ENCODE peak calls at places on chromosomes 1 and 21, in six cellular contexts. One of them, this sample, is unnamed.

GRCh38 chr1:233586301-233586700 is 27.6 kb upstream of the KCNK1 start:
- DNase-seq in endothelial cell: no peak
- DNase-seq in A549: no peak
- DNase-seq in right lobe of liver: no peak
- DNase-seq in PC-3: no peak
- DNase-seq in OCI-LY7: no peak
- DNase-seq in this sample: no peak

GRCh38 chr1:45815667-45816458 is 12.5 kb downstream of the MAST2 start:
- DNase-seq in endothelial cell: no peak
- DNase-seq in A549: no peak
- DNase-seq in right lobe of liver: no peak
- DNase-seq in PC-3: peak
- DNase-seq in OCI-LY7: no peak
- DNase-seq in this sample: no peak

GRCh38 chr1:214582289-214582891 is 20.6 kb upstream of the CENPF start:
- DNase-seq in endothelial cell: no peak
- DNase-seq in A549: no peak
- DNase-seq in right lobe of liver: no peak
- DNase-seq in PC-3: no peak
- DNase-seq in OCI-LY7: no peak
- DNase-seq in this sample: no peak

GRCh38 chr1:9449106-9449627 is 90.1 kb upstream of the SLC25A33 start:
- DNase-seq in endothelial cell: no peak
- DNase-seq in A549: no peak
- DNase-seq in right lobe of liver: no peak
- DNase-seq in PC-3: no peak
- DNase-seq in OCI-LY7: no peak
- DNase-seq in this sample: no peak

GRCh38 chr1:216325946-216326345 is 97.3 kb downstream of the USH2A start:
- DNase-seq in endothelial cell: no peak
- DNase-seq in A549: no peak
- DNase-seq in right lobe of liver: no peak
- DNase-seq in PC-3: peak
- DNase-seq in OCI-LY7: no peak
- DNase-seq in this sample: no peak

GRCh38 chr1:98813738-98814309 is 152.3 kb downstream of the SNX7 start:
- DNase-seq in endothelial cell: no peak
- DNase-seq in A549: no peak
- DNase-seq in right lobe of liver: no peak
- DNase-seq in PC-3: no peak
- DNase-seq in OCI-LY7: no peak
- DNase-seq in this sample: no peak

GRCh38 chr1:34763142-34763781 is 3.7 kb downstream of the GJB4 start:
- DNase-seq in endothelial cell: no peak
- DNase-seq in A549: peak
- DNase-seq in right lobe of liver: no peak
- DNase-seq in PC-3: peak
- DNase-seq in OCI-LY7: no peak
- DNase-seq in this sample: no peak

GRCh38 chr1:200731654-200732332 is 6.9 kb upstream of the CAMSAP2 start:
- DNase-seq in endothelial cell: no peak
- DNase-seq in A549: no peak
- DNase-seq in right lobe of liver: no peak
- DNase-seq in PC-3: no peak
- DNase-seq in OCI-LY7: no peak
- DNase-seq in this sample: no peak

GRCh38 chr1:179807691-179808485 is 64.8 kb downstream of the FAM163A start:
- DNase-seq in endothelial cell: no peak
- DNase-seq in A549: no peak
- DNase-seq in right lobe of liver: no peak
- DNase-seq in PC-3: peak
- DNase-seq in OCI-LY7: no peak
- DNase-seq in this sample: no peak

GRCh38 chr1:208461680-208462079 is 217.5 kb upstream of the PLXNA2 start:
- DNase-seq in endothelial cell: no peak
- DNase-seq in A549: peak
- DNase-seq in right lobe of liver: no peak
- DNase-seq in PC-3: peak
- DNase-seq in OCI-LY7: no peak
- DNase-seq in this sample: no peak
- TF ChIP-seq CTCF in endothelial cell: peak
- TF ChIP-seq CTCF in A549: no peak
- TF ChIP-seq CTCF in right lobe of liver: peak
- TF ChIP-seq CTCF in PC-3: peak
- TF ChIP-seq CTCF in OCI-LY7: peak
- TF ChIP-seq CTCF in this sample: peak

GRCh38 chr21:32719085-32719484 is 8.7 kb downstream of the SYNJ1 start:
- DNase-seq in endothelial cell: no peak
- DNase-seq in A549: no peak
- DNase-seq in right lobe of liver: no peak
- DNase-seq in PC-3: no peak
- DNase-seq in OCI-LY7: no peak
- DNase-seq in this sample: no peak
- TF ChIP-seq CTCF in endothelial cell: no peak
- TF ChIP-seq CTCF in A549: no peak
- TF ChIP-seq CTCF in right lobe of liver: no peak
- TF ChIP-seq CTCF in PC-3: no peak
- TF ChIP-seq CTCF in OCI-LY7: no peak
- TF ChIP-seq CTCF in this sample: no peak

DNA sequence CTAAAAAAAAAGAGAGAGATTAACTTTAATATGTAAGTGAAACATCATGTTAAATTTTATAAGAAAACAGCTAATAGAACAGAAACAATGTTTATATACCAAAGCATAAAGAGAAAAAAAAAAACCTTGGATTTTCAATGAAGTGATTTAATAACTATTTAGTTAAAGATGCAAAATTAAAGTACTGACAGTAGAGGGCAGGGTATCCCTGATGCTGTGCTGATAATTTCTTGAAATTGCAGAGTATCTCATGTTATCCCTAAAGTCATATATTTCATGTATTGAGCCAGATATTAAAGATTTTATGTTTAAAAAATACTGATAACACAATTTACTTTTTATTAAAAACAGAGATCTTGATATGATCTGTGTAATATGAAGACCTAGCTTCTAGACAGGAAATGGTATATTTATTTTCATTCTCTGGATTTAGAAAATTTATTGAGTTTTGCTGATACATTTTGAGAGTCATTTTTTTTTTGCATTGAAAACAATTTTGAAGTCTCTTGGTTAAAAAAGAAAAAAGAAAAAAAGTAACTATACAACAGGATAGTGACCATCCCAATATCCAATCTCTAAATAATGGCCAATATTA is 273.2 kb downstream of the USP25 start:
- DNase-seq in endothelial cell: no peak
- DNase-seq in A549: no peak
- DNase-seq in right lobe of liver: no peak
- DNase-seq in PC-3: peak
- DNase-seq in OCI-LY7: no peak
- DNase-seq in this sample: no peak
- TF ChIP-seq CTCF in endothelial cell: peak
- TF ChIP-seq CTCF in A549: peak
- TF ChIP-seq CTCF in right lobe of liver: peak
- TF ChIP-seq CTCF in PC-3: peak
- TF ChIP-seq CTCF in OCI-LY7: peak
- TF ChIP-seq CTCF in this sample: no peak

GRCh38 chr21:41246808-41247207 is 69.8 kb upstream of the FAM3B start:
- DNase-seq in endothelial cell: no peak
- DNase-seq in A549: no peak
- DNase-seq in right lobe of liver: no peak
- DNase-seq in PC-3: no peak
- DNase-seq in OCI-LY7: no peak
- DNase-seq in this sample: no peak
- TF ChIP-seq CTCF in endothelial cell: no peak
- TF ChIP-seq CTCF in A549: no peak
- TF ChIP-seq CTCF in right lobe of liver: no peak
- TF ChIP-seq CTCF in PC-3: no peak
- TF ChIP-seq CTCF in OCI-LY7: no peak
- TF ChIP-seq CTCF in this sample: no peak

DNA sequence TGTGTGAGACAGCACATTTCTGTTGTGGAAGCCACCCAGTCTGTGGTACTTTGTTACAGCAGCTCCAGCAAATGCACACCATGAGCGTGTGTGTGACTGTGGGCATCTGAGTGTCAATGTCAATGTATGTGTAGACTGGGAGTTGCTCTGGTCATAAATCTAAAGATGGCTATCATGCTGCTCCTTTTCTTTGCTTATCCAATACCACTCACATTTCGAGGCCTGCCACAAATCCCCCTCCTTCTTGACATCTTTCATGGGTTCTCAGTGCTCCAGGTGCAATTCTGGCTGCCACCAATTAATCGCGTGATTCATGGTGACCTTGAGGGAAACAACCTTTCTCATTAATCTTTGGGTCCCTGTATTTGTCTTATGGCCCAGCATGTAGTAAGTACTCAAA is 141.2 kb downstream of the RWDD3 start:
- DNase-seq in endothelial cell: no peak
- DNase-seq in A549: no peak
- DNase-seq in right lobe of liver: no peak
- DNase-seq in PC-3: no peak
- DNase-seq in OCI-LY7: no peak
- DNase-seq in this sample: no peak
- TF ChIP-seq CTCF in endothelial cell: no peak
- TF ChIP-seq CTCF in A549: no peak
- TF ChIP-seq CTCF in right lobe of liver: no peak
- TF ChIP-seq CTCF in PC-3: no peak
- TF ChIP-seq CTCF in OCI-LY7: no peak
- TF ChIP-seq CTCF in this sample: no peak

This sample was measured in GM13976.